ENCODE peak calls at places on chromosomes 16 and 17, in seven cellular contexts. R, O, H, V, D, Y and Z are unnamed samples.

GRCh38 chr17:68611353-68612227 is 10.4 kb upstream of the FAM20A start:
- DNase-seq in R (no peak), O (no peak), H (no peak), V (no peak), D (no peak), Y (no peak), Z (no peak)

GRCh38 chr17:42783778-42784138 is 3.3 kb downstream of the WNK4 start:
- DNase-seq in R (no peak), O (no peak), H (no peak), V (no peak), D (no peak), Y (no peak), Z (no peak)

GRCh38 chr17:74599023-74599399 is 6.9 kb upstream of the CD300LD start:
- DNase-seq in R (no peak), O (no peak), H (no peak), V (no peak), D (no peak), Y (no peak), Z (peak; percentile 8)

GRCh38 chr17:80646328-80646727 is 101.7 kb downstream of the RPTOR start:
- DNase-seq in R (no peak), O (no peak), H (no peak), V (no peak), D (no peak), Y (no peak), Z (no peak)

GRCh38 chr17:46108550-46109110 is 84.6 kb downstream of the KANSL1 start:
- DNase-seq in R (no peak), O (no peak), H (no peak), V (no peak), D (no peak), Y (no peak), Z (no peak)

GRCh38 chr17:19470529-19471261 is 59.7 kb downstream of the RNF112 start:
- DNase-seq in R (no peak), O (no peak), H (no peak), V (no peak), D (no peak), Y (no peak), Z (no peak)

GRCh38 chr17:69300222-69300621 is 26.7 kb downstream of the ABCA5 start:
- DNase-seq in R (no peak), O (no peak), H (peak; percentile 18), V (no peak), D (no peak), Y (no peak), Z (no peak)

GRCh38 chr17:7782237-7782636 is 51.8 kb upstream of the KDM6B start:
- DNase-seq in R (no peak), O (no peak), H (no peak), V (no peak), D (no peak), Y (no peak), Z (no peak)

GRCh38 chr16:17283022-17283421 is 187.7 kb downstream of the XYLT1 start:
- DNase-seq in R (no peak), O (no peak), H (no peak), V (no peak), D (no peak), Y (no peak), Z (no peak)

GRCh38 chr17:9158545-9159452 is 137.5 kb downstream of the NTN1 start:
- DNase-seq in R (no peak), O (no peak), H (no peak), V (no peak), D (no peak), Y (no peak), Z (no peak)

GRCh38 chr16:85497622-85498314 is 115.4 kb upstream of the GSE1 start:
- DNase-seq in R (no peak), O (no peak), H (no peak), V (no peak), D (no peak), Y (no peak), Z (no peak)

GRCh38 chr17:57925361-57925990 is 29.7 kb downstream of the CUEDC1 start:
- DNase-seq in R (no peak), O (no peak), H (no peak), V (no peak), D (no peak), Y (no peak), Z (no peak)

GRCh38 chr16:16146380-16147315 is 76.6 kb downstream of the ABCC6 start:
- DNase-seq in R (no peak), O (no peak), H (no peak), V (no peak), D (no peak), Y (no peak), Z (no peak)